ENCODE peak calls at places on chromosome 9, in five cellular contexts. L, H, U, E and P are unnamed samples.

GRCh38 chr9:116959775-116960174 is 272.7 kb downstream of the TRIM32 start:
- DNase-seq in L (no peak), H (no peak), U (no peak), E (no peak), P (no peak)

GRCh38 chr9:79477955-79478751 is 93.6 kb upstream of the TLE4 start:
- DNase-seq in L (no peak), H (no peak), U (no peak), E (peak), P (no peak)

GRCh38 chr9:109010676-109011655 is 2.3 kb downstream of the CTNNAL1 start:
- DNase-seq in L (no peak), H (peak), U (no peak), E (no peak), P (peak)

GRCh38 chr9:69465473-69465872 is 140.5 kb downstream of the ENTREP1 start:
- DNase-seq in L (no peak), H (no peak), U (no peak), E (no peak), P (no peak)

GRCh38 chr9:113737414-113738271 is 138.5 kb upstream of the ZNF618 start:
- DNase-seq in L (peak), H (peak), U (no peak), E (peak), P (no peak)

GRCh38 chr9:35226685-35227084 is 64.9 kb downstream of the UNC13B start:
- DNase-seq in L (no peak), H (no peak), U (no peak), E (no peak), P (no peak)

GRCh38 chr9:134459164-134459563 is 132.9 kb downstream of the RXRA start:
- DNase-seq in L (no peak), H (no peak), U (no peak), E (no peak), P (no peak)

GRCh38 chr9:95087659-95088242 is 229.8 kb downstream of the FANCC start:
- DNase-seq in L (no peak), H (no peak), U (no peak), E (no peak), P (no peak)

GRCh38 chr9:115981011-115981410 is 172.6 kb upstream of the PAPPA start:
- DNase-seq in L (no peak), H (no peak), U (no peak), E (no peak), P (no peak)